ENCODE peak calls at places on chromosomes 1 and 21, in seven cellular contexts. N is WTC11; A is bronchial epithelial cell; H is T-helper 2 cell; C is aorta; U is stimulated activated naive B cell treated with anti-CD40 and anti-IgM and Interleukin-4, amounts not matched to agents 10 μg/mL and 1 μg/mL and 100 μg/mL, for 72 hours; D is cardiac fibroblast. X is an unnamed sample.

GRCh38 chr1:167093863-167094516 is at the start of gene STYXL2:
- DNase-seq in N (no peak), A (no peak), H (no peak), C (no peak), U (no peak), D (no peak), X (no peak)

GRCh38 chr1:70458120-70458519 is 47.1 kb downstream of the CTH start:
- DNase-seq in N (no peak), A (no peak), H (no peak), C (no peak), U (no peak), D (no peak), X (no peak)

GRCh38 chr1:7224644-7225043 is 439.4 kb downstream of the CAMTA1 start:
- DNase-seq in N (peak), A (no peak), H (no peak), C (no peak), U (no peak), D (no peak), X (peak)

GRCh38 chr1:9369964-9370788 is 77.5 kb downstream of the SPSB1 start:
- DNase-seq in N (no peak), A (peak), H (no peak), C (no peak), U (no peak), D (no peak), X (no peak)

GRCh38 chr1:12204140-12204539 is 25.7 kb upstream of the VPS13D start:
- DNase-seq in N (no peak), A (no peak), H (peak), C (no peak), U (peak), D (no peak), X (no peak)

GRCh38 chr1:88685239-88685604 is 1.1 kb downstream of the PKN2 start:
- DNase-seq in N (no peak), A (peak), H (no peak), C (no peak), U (no peak), D (no peak), X (no peak)

GRCh38 chr1:235821361-235821981 is 45.2 kb downstream of the LYST start:
- DNase-seq in N (no peak), A (peak), H (no peak), C (no peak), U (no peak), D (peak), X (no peak)

GRCh38 chr1:182149411-182149965 is 88.0 kb upstream of the ZNF648 start:
- DNase-seq in N (no peak), A (peak), H (no peak), C (peak), U (no peak), D (peak), X (no peak)

GRCh38 chr1:39685071-39685470 is 6.2 kb downstream of the HPCAL4 start:
- DNase-seq in N (no peak), A (no peak), H (no peak), C (no peak), U (no peak), D (no peak), X (no peak)

GRCh38 chr1:96416111-96416595 is 305.4 kb upstream of the PTBP2 start:
- DNase-seq in N (no peak), A (peak), H (no peak), C (peak), U (no peak), D (peak), X (no peak)

GRCh38 chr1:114677691-114678090 is 7.8 kb upstream of the DENND2C start:
- DNase-seq in N (no peak), A (no peak), H (no peak), C (no peak), U (no peak), D (no peak), X (no peak)

GRCh38 chr1:6359568-6360496 is 33.7 kb downstream of the ACOT7 start:
- DNase-seq in N (peak), A (peak), H (peak), C (peak), U (peak), D (peak), X (peak)

GRCh38 chr1:55877440-55878232 is 662.5 kb upstream of the USP24 start:
- DNase-seq in N (no peak), A (peak), H (no peak), C (no peak), U (no peak), D (peak), X (no peak)

GRCh38 chr1:8082945-8083344 is 56.8 kb upstream of the ERRFI1 start:
- DNase-seq in N (no peak), A (no peak), H (no peak), C (no peak), U (no peak), D (peak), X (no peak)

GRCh38 chr21:37868896-37869295 is 47.4 kb downstream of the KCNJ6 start:
- DNase-seq in N (no peak), A (peak), H (no peak), C (no peak), U (no peak), D (no peak), X (no peak)

GRCh38 chr1:234589064-234589765 is 20.8 kb downstream of the IRF2BP2 start:
- DNase-seq in N (no peak), A (peak), H (no peak), C (no peak), U (no peak), D (peak), X (no peak)

GRCh38 chr1:207702317-207702716 is 49.5 kb upstream of the CD46 start:
- DNase-seq in N (no peak), A (no peak), H (no peak), C (no peak), U (no peak), D (peak), X (no peak)

GRCh38 chr21:46035809-46036695 is 54.5 kb downstream of the COL6A1 start:
- DNase-seq in N (no peak), A (no peak), H (no peak), C (peak), U (no peak), D (peak), X (no peak)

GRCh38 chr21:26096972-26097371 is 73.6 kb downstream of the APP start:
- DNase-seq in N (no peak), A (no peak), H (no peak), C (no peak), U (no peak), D (no peak), X (no peak)

GRCh38 chr1:230157409-230158390 is 90.7 kb downstream of the GALNT2 start:
- DNase-seq in N (no peak), A (peak), H (no peak), C (no peak), U (no peak), D (peak), X (no peak)

GRCh38 chr1:12129624-12130023 is 37.2 kb upstream of the TNFRSF1B start:
- DNase-seq in N (no peak), A (no peak), H (no peak), C (no peak), U (no peak), D (no peak), X (no peak)

GRCh38 chr1:84782311-84782771 is 92.1 kb upstream of the SSX2IP start:
- DNase-seq in N (peak), A (no peak), H (peak), C (peak), U (peak), D (peak), X (peak)

GRCh38 chr1:56965916-56966697 is at the start of gene C8B:
- DNase-seq in N (no peak), A (no peak), H (no peak), C (no peak), U (no peak), D (no peak), X (no peak)

GRCh38 chr21:26846036-26846931 is 1.1 kb upstream of the ADAMTS1 start:
- DNase-seq in N (peak), A (peak), H (no peak), C (peak), U (no peak), D (peak), X (peak)

GRCh38 chr1:223219846-223220610 is 77.0 kb upstream of the TLR5 start:
- DNase-seq in N (no peak), A (peak), H (no peak), C (no peak), U (no peak), D (no peak), X (no peak)

GRCh38 chr1:10171105-10171767 is 39.1 kb upstream of the KIF1B start:
- DNase-seq in N (no peak), A (no peak), H (no peak), C (no peak), U (no peak), D (no peak), X (no peak)

GRCh38 chr1:234188454-234188792 is 184.8 kb upstream of the COA6 start:
- DNase-seq in N (peak), A (peak), H (no peak), C (no peak), U (peak), D (no peak), X (peak)

GRCh38 chr1:38500891-38501290 is 358.7 kb downstream of the RRAGC start:
- DNase-seq in N (no peak), A (no peak), H (no peak), C (no peak), U (no peak), D (no peak), X (no peak)

GRCh38 chr1:200306954-200307754 is 102.7 kb downstream of the ZNF281 start:
- DNase-seq in N (no peak), A (peak), H (no peak), C (no peak), U (no peak), D (peak), X (peak)

GRCh38 chr1:20480261-20481157 is 5.5 kb downstream of the CAMK2N1 start:
- DNase-seq in N (no peak), A (peak), H (no peak), C (no peak), U (no peak), D (no peak), X (no peak)

GRCh38 chr21:25895565-25896205 is 160.9 kb downstream of the GABPA start:
- DNase-seq in N (no peak), A (peak), H (no peak), C (no peak), U (no peak), D (peak), X (peak)

X was measured in GM23338.